ENCODE peak calls at places on chromosomes 3 and 15, in ten cellular contexts. I, S, P, C, X, E, O, R, H and W are unnamed samples.

GRCh38 chr15:63495780-63496179 is 8.6 kb upstream of the USP3 start:
- DNase-seq in R (no peak), O (no peak), H (no peak), E (no peak), I (no peak), X (no peak), C (no peak), S (no peak), P (no peak), W (no peak)

GRCh38 chr3:12193485-12194165 is 34.9 kb upstream of the TIMP4 start:
- DNase-seq in O (peak), R (peak), I (no peak), P (peak), H (no peak), S (no peak), E (peak), C (no peak), X (no peak), W (no peak)

GRCh38 chr3:48926425-48927392 is 8.1 kb downstream of the ARIH2 start:
- DNase-seq in O (peak), S (no peak), P (peak), H (no peak), I (no peak), E (no peak), C (no peak), R (no peak), X (no peak), W (no peak)

GRCh38 chr15:31488437-31489204 is 162.0 kb downstream of the KLF13 start:
- DNase-seq in X (peak), I (peak), R (peak), S (peak), P (peak), H (peak), E (peak), O (peak), C (peak), W (no peak)

GRCh38 chr15:68427366-68427765 is 4.6 kb downstream of the ITGA11 start:
- DNase-seq in I (no peak), E (no peak), X (no peak), R (no peak), O (no peak), C (no peak), H (peak), S (no peak), P (no peak), W (no peak)

GRCh38 chr3:16174389-16174788 is at the start of gene GALNT15:
- DNase-seq in I (no peak), C (no peak), R (no peak), S (no peak), E (peak), P (peak), O (peak), H (no peak), X (no peak), W (peak)

GRCh38 chr3:43043071-43043766 is 62.7 kb downstream of the POMGNT2 start:
- DNase-seq in H (no peak), C (no peak), O (peak), S (no peak), X (no peak), R (no peak), E (no peak), P (peak), I (no peak), W (no peak)

GRCh38 chr3:120615863-120616599 is 19.9 kb downstream of the NDUFB4 start:
- DNase-seq in H (no peak), O (no peak), C (no peak), X (no peak), E (peak), P (peak), R (no peak), I (no peak), S (no peak), W (peak)

GRCh38 chr3:127531821-127532220 is 58.7 kb downstream of the TPRA1 start:
- DNase-seq in R (no peak), O (no peak), I (no peak), P (no peak), X (no peak), C (no peak), S (no peak), H (no peak), E (no peak), W (no peak)

GRCh38 chr3:167350245-167350862 is 29.7 kb downstream of the ZBBX start:
- DNase-seq in C (peak), R (peak), X (no peak), I (peak), H (peak), E (no peak), S (no peak), O (peak), P (peak), W (no peak)

GRCh38 chr3:57877116-57877515 is 121.0 kb downstream of the SLMAP start:
- DNase-seq in R (no peak), P (no peak), H (no peak), S (no peak), O (no peak), X (no peak), E (no peak), C (no peak), I (no peak), W (no peak)

GRCh38 chr15:96524676-96525417 is 194.3 kb downstream of the NR2F2 start:
- DNase-seq in H (no peak), S (no peak), P (no peak), O (no peak), I (no peak), C (no peak), R (no peak), E (no peak), X (no peak), W (no peak)

GRCh38 chr3:141959531-141959920 is 83.1 kb downstream of the ATP1B3 start:
- DNase-seq in R (no peak), X (no peak), E (no peak), H (no peak), S (no peak), C (no peak), P (no peak), I (no peak), O (peak), W (no peak)

GRCh38 chr3:16801223-16801622 is 83.5 kb upstream of the PLCL2 start:
- DNase-seq in H (peak), E (no peak), O (no peak), P (no peak), S (no peak), R (no peak), I (no peak), X (no peak), C (no peak), W (no peak)

GRCh38 chr3:122493296-122493695 is 21.4 kb downstream of the KPNA1 start:
- DNase-seq in S (no peak), C (no peak), H (no peak), I (no peak), R (no peak), P (no peak), E (peak), O (peak), X (no peak), W (no peak)

GRCh38 chr15:30941520-30941919 is 37.8 kb downstream of the FAN1 start:
- DNase-seq in C (no peak), S (no peak), R (no peak), P (no peak), X (no peak), I (no peak), O (no peak), E (no peak), H (no peak), W (peak)

GRCh38 chr3:84538597-84538996 is 420.2 kb upstream of the CADM2 start:
- DNase-seq in S (no peak), I (no peak), C (no peak), P (no peak), R (no peak), X (no peak), H (no peak), O (no peak), E (no peak), W (no peak)
- TF ChIP-seq CTCF in S (no peak), I (no peak), C (no peak), P (no peak), R (no peak), X (no peak), H (no peak), O (no peak), E (no peak), W (no peak)

DNA sequence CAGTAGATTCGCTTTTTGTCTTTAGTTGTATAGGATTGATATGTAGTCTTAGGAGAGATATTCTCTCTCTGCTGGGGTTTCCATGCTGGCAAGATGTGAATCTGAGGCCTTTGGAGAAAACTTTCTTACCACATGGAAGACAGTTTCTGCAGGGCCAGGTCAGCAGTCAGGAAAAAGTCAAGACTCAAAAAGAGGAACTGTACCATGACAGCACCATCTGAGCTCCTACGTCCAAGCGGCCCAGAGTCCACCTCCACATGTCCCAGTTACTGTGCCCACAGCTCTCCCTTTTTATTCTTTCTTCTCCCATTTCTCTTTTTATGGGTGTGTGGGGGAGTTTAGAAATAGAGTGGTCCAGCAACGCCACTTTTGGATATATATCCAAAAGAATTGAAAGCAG is 172.0 kb downstream of the MTHFS start:
- DNase-seq in H (no peak), I (no peak), P (no peak), C (no peak), E (no peak), O (no peak), S (no peak), R (no peak), X (no peak), W (no peak)
- TF ChIP-seq CTCF in H (no peak), I (no peak), P (no peak), C (no peak), E (no peak), O (no peak), S (no peak), R (no peak), X (no peak), W (no peak)

GRCh38 chr3:56620371-56620770 is 62.7 kb downstream of the TASOR start:
- DNase-seq in R (no peak), I (no peak), C (no peak), H (no peak), P (peak), X (no peak), E (peak), O (no peak), S (no peak), W (no peak)

GRCh38 chr3:56621686-56622085 is 61.4 kb downstream of the TASOR start:
- DNase-seq in I (no peak), H (no peak), O (no peak), X (no peak), P (peak), E (no peak), R (no peak), S (no peak), C (no peak), W (no peak)

GRCh38 chr3:56613016-56613415 is 56.0 kb downstream of the CCDC66 start:
- DNase-seq in C (no peak), S (no peak), P (no peak), E (no peak), O (no peak), I (no peak), H (no peak), R (no peak), X (no peak), W (no peak)

GRCh38 chr3:56612146-56612545 is 55.2 kb downstream of the CCDC66 start:
- DNase-seq in I (no peak), H (no peak), S (no peak), X (no peak), C (no peak), O (no peak), P (no peak), E (no peak), R (no peak), W (no peak)

DNA sequence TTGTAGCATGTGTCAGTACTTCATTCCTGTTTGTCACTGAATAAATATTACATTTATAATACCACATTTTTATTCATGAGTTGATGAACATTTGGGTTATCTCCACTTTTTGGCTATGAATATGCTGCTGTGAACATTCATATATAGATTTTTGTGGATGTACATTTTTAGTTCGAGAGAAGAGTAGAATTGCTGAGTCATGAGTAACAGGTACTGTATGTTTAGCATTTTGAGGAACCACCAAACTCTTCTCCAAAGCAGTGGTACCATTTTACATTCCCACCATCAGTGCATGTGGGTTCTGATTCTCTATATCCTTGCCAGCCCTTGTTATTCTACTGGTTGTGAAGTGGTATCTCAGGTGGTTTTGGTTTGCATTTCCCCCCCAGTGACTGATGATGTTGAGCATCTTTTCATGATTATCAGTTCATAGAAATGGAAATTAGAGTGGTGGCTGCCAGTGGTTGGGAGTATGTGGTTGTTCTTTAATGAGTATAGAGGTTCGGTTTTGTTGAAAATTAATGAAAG is 59.6 kb downstream of the CCDC66 start:
- DNase-seq in X (no peak), H (no peak), E (no peak), R (no peak), I (no peak), C (no peak), S (no peak), O (no peak), P (no peak), W (no peak)
- TF ChIP-seq CTCF in X (no peak), H (no peak), E (no peak), R (no peak), I (no peak), C (no peak), S (no peak), O (no peak), P (no peak), W (no peak)

GRCh38 chr3:123907720-123908119 is 23.6 kb upstream of the MYLK start:
- DNase-seq in O (no peak), R (no peak), X (no peak), S (no peak), P (no peak), E (no peak), I (no peak), H (no peak), C (no peak), W (no peak)
- TF ChIP-seq CTCF in O (no peak), R (no peak), X (no peak), S (no peak), P (no peak), E (no peak), I (no peak), H (peak), C (no peak), W (no peak)

DNA sequence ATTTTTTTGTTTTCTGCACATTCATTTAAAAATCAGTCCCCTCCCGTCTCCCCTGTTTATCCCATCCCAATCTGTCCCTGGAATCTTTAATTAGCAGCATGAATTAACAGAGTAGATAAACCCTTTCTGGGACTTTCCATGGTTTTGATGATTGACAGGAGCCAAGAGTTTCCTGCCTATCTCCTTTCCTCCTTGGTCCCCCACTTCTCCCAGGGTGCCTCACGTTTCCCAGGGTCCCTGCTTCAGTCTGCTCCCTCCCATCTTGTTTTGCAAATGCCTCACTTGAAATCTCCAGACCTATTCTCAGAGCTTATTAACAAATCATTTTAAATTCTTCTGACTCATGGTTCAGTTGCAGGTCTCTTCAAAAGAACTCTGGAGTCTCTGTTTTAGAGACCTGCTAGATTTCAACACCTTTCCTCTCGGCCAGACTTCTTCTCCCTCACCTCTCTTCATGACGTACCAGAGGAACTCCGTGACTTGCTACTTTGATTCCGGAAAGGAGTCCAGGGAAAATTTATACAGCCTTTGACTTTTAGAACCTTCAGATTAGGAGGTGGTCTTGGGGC is 238.5 kb downstream of the ITPR1 start:
- DNase-seq in H (no peak), E (no peak), X (no peak), S (no peak), C (no peak), R (no peak), I (no peak), O (no peak), P (no peak), W (no peak)
- TF ChIP-seq CTCF in H (no peak), E (no peak), X (no peak), S (no peak), C (no peak), R (no peak), I (no peak), O (no peak), P (no peak), W (no peak)

DNA sequence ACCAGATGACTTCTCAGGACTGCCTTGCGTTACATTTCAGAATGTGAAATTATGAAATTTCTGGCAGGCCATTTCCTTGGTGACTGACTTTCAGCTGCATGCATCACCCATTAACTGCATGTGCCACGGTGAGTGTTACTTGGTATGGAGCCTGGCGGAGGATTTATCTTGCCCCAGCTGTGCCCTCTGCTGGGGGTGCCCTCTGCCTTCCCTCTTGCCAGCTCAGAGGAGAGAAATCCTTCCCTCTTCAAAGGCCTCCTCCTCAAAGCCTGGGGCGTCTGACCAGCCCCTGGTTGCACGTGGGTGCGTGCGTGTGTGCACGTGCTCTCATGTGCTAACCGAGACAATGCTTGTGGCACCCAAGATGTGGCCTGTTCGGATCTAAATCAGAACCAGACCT is 57.8 kb upstream of the CTSH start:
- DNase-seq in I (no peak), P (peak), S (no peak), X (no peak), R (no peak), C (no peak), E (peak), H (no peak), O (no peak), W (no peak)
- TF ChIP-seq CTCF in I (no peak), P (peak), S (no peak), X (no peak), R (no peak), C (no peak), E (no peak), H (peak), O (no peak), W (no peak)